ENCODE peak calls at places on chromosomes 2 and 18, in seven cellular contexts. R, F, T, G, I, L and P are unnamed samples.

GRCh38 chr2:230614913-230615332 is 97.7 kb upstream of the CAB39 start:
- DNase-seq in L (no peak), R (no peak), G (peak; percentile 79), I (no peak), F (peak; percentile 96), T (peak; percentile 43), P (no peak)

GRCh38 chr18:5983479-5983878 is 88.2 kb upstream of the TMEM200C start:
- DNase-seq in R (no peak), T (no peak), G (no peak), F (no peak), I (no peak), L (peak; percentile 95), P (no peak)

GRCh38 chr2:186882511-186883071 is 33.6 kb upstream of the ZSWIM2 start:
- DNase-seq in R (no peak), G (no peak), I (no peak), F (no peak), L (no peak), T (no peak), P (no peak)

GRCh38 chr2:236167297-236168109 is 683 bp downstream of the GBX2 start:
- DNase-seq in T (peak; percentile 73), L (peak; percentile 68), G (peak; percentile 65), F (no peak), I (no peak), R (no peak), P (peak; percentile 59)

GRCh38 chr18:57768557-57769326 is 34.4 kb downstream of the ATP8B1 start:
- DNase-seq in F (no peak), I (peak; percentile 96), G (no peak), T (no peak), R (no peak), L (no peak), P (no peak)

GRCh38 chr2:196263181-196263747 is 91.9 kb upstream of the STK17B start:
- DNase-seq in F (peak; percentile 72), L (no peak), R (no peak), T (no peak), I (no peak), G (peak; percentile 92), P (peak; percentile 84)

GRCh38 chr18:48539406-48540328 is 836 bp downstream of the CTIF start:
- DNase-seq in L (peak; percentile 72), T (peak; percentile 79), F (no peak), G (peak; percentile 72), I (peak; percentile 62), R (peak; percentile 61), P (peak; percentile 64)

GRCh38 chr2:218860950-218861381 is 1.4 kb downstream of the WNT6 start:
- DNase-seq in L (peak; percentile 93), I (peak; percentile 35), T (peak; percentile 80), R (peak; percentile 56), G (peak; percentile 49), F (peak; percentile 29), P (peak; percentile 70)

GRCh38 chr2:178449700-178450573 is 1.0 kb downstream of the PRKRA start:
- DNase-seq in R (no peak), L (no peak), F (peak; percentile 18), G (peak; percentile 17), I (peak; percentile 16), T (no peak), P (peak; percentile 8)

GRCh38 chr2:20042531-20042930 is 8.9 kb downstream of the LAPTM4A start:
- DNase-seq in R (no peak), L (no peak), F (no peak), T (no peak), G (peak; percentile 10), I (peak; percentile 52), P (peak; percentile 70)

GRCh38 chr2:29010946-29011649 is 30.0 kb downstream of the TOGARAM2 start:
- DNase-seq in F (peak; percentile 6), R (peak; percentile 46), I (peak; percentile 40), T (no peak), L (peak; percentile 22), G (no peak), P (peak; percentile 57)

GRCh38 chr2:71759056-71759455 is 305.7 kb downstream of the DYSF start:
- DNase-seq in G (no peak), I (no peak), R (no peak), F (no peak), T (no peak), L (no peak), P (peak; percentile 45)

GRCh38 chr2:219684721-219685689 is 57.6 kb downstream of the SLC4A3 start:
- DNase-seq in I (peak; percentile 92), T (peak; percentile 73), G (peak; percentile 97), R (peak; percentile 81), L (no peak), F (peak; percentile 54), P (peak; percentile 71)

GRCh38 chr2:8620611-8621382 is 61.1 kb upstream of the ID2 start:
- DNase-seq in I (peak; percentile 95), F (no peak), R (peak; percentile 54), G (no peak), L (no peak), T (no peak), P (peak; percentile 79)

GRCh38 chr2:170310876-170311502 is 133.0 kb downstream of the MYO3B start:
- DNase-seq in T (no peak), F (no peak), R (no peak), G (peak; percentile 40), L (no peak), I (no peak), P (no peak)

GRCh38 chr2:109529532-109530449 is 84.0 kb downstream of the SEPTIN10 start:
- DNase-seq in F (no peak), L (no peak), R (peak; percentile 14), G (no peak), T (no peak), I (no peak), P (peak; percentile 20)

GRCh38 chr2:2647156-2647555 is 316.1 kb upstream of the MYT1L start:
- DNase-seq in R (no peak), T (no peak), L (no peak), I (no peak), F (no peak), G (peak; percentile 92), P (no peak)

GRCh38 chr18:9017900-9018217 is 84.6 kb upstream of the NDUFV2 start:
- DNase-seq in F (no peak), I (no peak), L (no peak), R (no peak), G (peak; percentile 81), T (no peak), P (no peak)

GRCh38 chr2:124024491-124025348 is at the start of gene CNTNAP5:
- DNase-seq in T (peak; percentile 93), F (no peak), R (no peak), I (peak; percentile 5), G (peak; percentile 52), L (peak; percentile 93), P (peak; percentile 4)

GRCh38 chr2:71426721-71427120 is 26.6 kb upstream of the DYSF start:
- DNase-seq in R (no peak), F (no peak), T (no peak), G (peak; percentile 14), L (no peak), I (no peak), P (no peak)

GRCh38 chr2:221818569-221818968 is 246.5 kb upstream of the EPHA4 start:
- DNase-seq in L (no peak), F (no peak), R (no peak), T (no peak), G (peak; percentile 23), I (no peak), P (no peak)

GRCh38 chr2:3638456-3638810 is 19.6 kb upstream of the ALLC start:
- DNase-seq in F (no peak), R (no peak), T (no peak), L (no peak), I (no peak), G (no peak), P (no peak)

GRCh38 chr2:158518083-158518482 is 61.3 kb downstream of the PKP4 start:
- DNase-seq in L (no peak), F (no peak), T (no peak), G (peak; percentile 46), I (peak; percentile 74), R (no peak), P (peak; percentile 84)

GRCh38 chr2:158519481-158519880 is 62.7 kb downstream of the PKP4 start:
- DNase-seq in I (peak; percentile 61), F (no peak), L (no peak), R (no peak), G (no peak), T (no peak), P (no peak)
- H3K4me3 ChIP-seq in I (no peak overlapping the region), F (no peak overlapping the region), L (no peak overlapping the region), R (no peak overlapping the region), G (no peak overlapping the region), T (no peak overlapping the region), P (no peak overlapping the region)

DNA sequence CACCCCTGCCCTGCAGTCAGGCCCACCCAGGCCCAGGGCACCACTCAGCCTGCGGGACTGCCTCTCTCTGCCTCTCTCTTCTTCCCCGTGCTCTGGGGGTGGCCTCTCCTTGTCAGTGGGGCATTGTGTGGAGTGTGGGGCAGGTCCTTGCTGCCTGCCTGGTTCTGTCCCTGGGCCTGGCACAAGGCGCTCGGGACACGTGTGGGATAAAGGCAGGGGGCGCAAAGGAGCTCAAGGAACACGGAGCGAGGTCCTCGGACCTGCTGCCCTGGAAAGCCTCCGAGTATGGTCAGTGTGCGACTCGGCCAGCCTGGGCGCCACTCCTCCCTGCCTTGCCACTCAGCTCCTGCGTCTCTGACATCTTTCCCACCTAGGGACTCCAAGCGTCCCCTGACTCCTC is 262.2 kb downstream of the HDAC4 start:
- DNase-seq in G (no peak), L (no peak), R (no peak), I (no peak), T (no peak), F (no peak), P (no peak)
- TF ChIP-seq CTCF in G (no peak), L (no peak), R (no peak), I (no peak), T (peak; percentile 39), F (no peak), P (no peak)

GRCh38 chr2:232522014-232522854 is 2.0 kb downstream of the PRSS56 start:
- DNase-seq in T (peak; percentile 94), R (peak; percentile 64), L (peak; percentile 68), F (peak; percentile 50), G (peak; percentile 38), I (no peak), P (peak; percentile 14)

GRCh38 chr2:232521098-232521497 is 910 bp downstream of the PRSS56 start:
- DNase-seq in I (no peak), T (no peak), G (no peak), F (no peak), R (no peak), L (no peak), P (no peak)

GRCh38 chr2:232520489-232520888 is 301 bp downstream of the PRSS56 start:
- DNase-seq in L (no peak), I (no peak), F (no peak), G (no peak), T (no peak), R (no peak), P (no peak)

GRCh38 chr2:232520088-232520487 is at the start of gene PRSS56:
- DNase-seq in T (no peak), G (no peak), L (no peak), F (no peak), R (no peak), I (no peak), P (no peak)

GRCh38 chr2:232521524-232521923 is 1.3 kb downstream of the PRSS56 start:
- DNase-seq in L (no peak), T (no peak), R (no peak), I (no peak), G (no peak), F (no peak), P (no peak)
- H3K4me3 ChIP-seq in L (no peak overlapping the region), T (no peak overlapping the region), R (no peak overlapping the region), I (no peak overlapping the region), G (no peak overlapping the region), F (no peak overlapping the region), P (no peak overlapping the region)

DNA sequence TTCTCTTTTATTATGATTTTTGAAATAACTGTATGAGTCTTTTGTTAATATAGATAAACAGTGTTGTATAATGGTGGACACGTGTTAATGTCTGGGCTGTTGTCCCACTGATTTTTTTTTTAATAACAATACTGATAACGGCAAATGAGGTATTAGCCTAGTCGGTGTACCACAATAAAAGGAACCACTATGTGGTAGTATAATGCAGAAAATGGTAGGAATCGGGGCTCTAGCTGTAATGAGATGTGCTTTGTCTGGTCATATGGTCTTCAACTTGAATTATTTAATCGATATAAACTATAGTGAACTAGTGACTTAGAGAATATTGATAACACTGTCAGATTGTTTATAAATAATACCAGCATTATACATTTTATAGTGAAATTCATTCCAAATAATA is 517.9 kb upstream of the SPHKAP start:
- DNase-seq in I (peak; percentile 65), F (no peak), R (no peak), G (peak; percentile 14), L (no peak), T (no peak), P (peak; percentile 53)
- TF ChIP-seq CTCF in I (peak; percentile 32), F (no peak), R (no peak), G (no peak), L (peak; percentile 41), T (peak; percentile 27), P (peak; percentile 43)